ENCODE peak calls at places on chromosomes 11 and 22, in nine cellular contexts. Z, D, W, Q, R, F, G, Y and H are unnamed samples. For H3K27me3, the result is how much of the 10 kb centered on the place peaks cover.

GRCh38 chr11:62607729-62608128 is 4.8 kb downstream of the EML3 start:
- DNase-seq in W (no peak), G (no peak), Z (no peak), Y (no peak), F (no peak), R (no peak), D (no peak), Q (no peak), H (no peak)

GRCh38 chr11:19714387-19715363 is 2.0 kb downstream of the NAV2 start:
- DNase-seq in Y (peak), F (peak), Q (peak), Z (peak), D (peak), G (no peak), R (peak), W (no peak), H (peak)

GRCh38 chr11:36030707-36031365 is 87.0 kb downstream of the LDLRAD3 start:
- DNase-seq in Y (peak), W (peak), Q (no peak), R (peak), D (peak), F (no peak), Z (peak), G (no peak), H (no peak)

GRCh38 chr11:128759597-128759996 is 65.7 kb downstream of the FLI1 start:
- DNase-seq in D (peak), Y (peak), Q (no peak), Z (peak), G (no peak), F (no peak), R (no peak), W (no peak), H (no peak)

GRCh38 chr11:69422645-69423044 is 58.8 kb upstream of the LINC01488 start:
- DNase-seq in F (no peak), R (no peak), D (no peak), Y (no peak), Q (no peak), G (no peak), W (no peak), Z (no peak), H (peak)

GRCh38 chr22:45157907-45158306 is 5.8 kb upstream of the NUP50 start:
- DNase-seq in Y (peak), D (no peak), Q (no peak), W (no peak), G (no peak), R (peak), Z (no peak), F (no peak), H (no peak)

GRCh38 chr22:25987948-25988347 is 181.3 kb upstream of the SEZ6L start:
- DNase-seq in D (no peak), R (peak), Y (peak), W (peak), F (no peak), Z (no peak), G (no peak), Q (no peak), H (no peak)

GRCh38 chr11:69923196-69923595 is 104.0 kb upstream of the FGF3 start:
- DNase-seq in Y (no peak), Z (no peak), R (no peak), G (no peak), W (no peak), D (no peak), Q (no peak), F (no peak), H (peak)

GRCh38 chr11:2582958-2583604 is 116.7 kb downstream of the KCNQ1OT1 start:
- DNase-seq in D (no peak), G (peak), Q (peak), R (no peak), Y (no peak), Z (no peak), F (peak), W (peak), H (peak)

GRCh38 chr11:7281083-7281482 is 29.4 kb downstream of the SYT9 start:
- DNase-seq in Z (no peak), G (no peak), F (no peak), D (peak), R (no peak), Y (peak), W (no peak), Q (no peak), H (no peak)

GRCh38 chr22:24975813-24976341 is 23.4 kb downstream of the KIAA1671 start:
- DNase-seq in R (no peak), F (peak), W (peak), Z (peak), Q (no peak), G (no peak), D (peak), Y (no peak), H (no peak)

GRCh38 chr22:17581631-17582030 is 18.3 kb downstream of the SLC25A18 start:
- DNase-seq in Q (no peak), F (no peak), G (no peak), Y (no peak), D (no peak), W (no peak), R (no peak), Z (no peak), H (no peak)

GRCh38 chr11:73916435-73916834 is 34.4 kb upstream of the DNAJB13 start:
- DNase-seq in W (no peak), Z (no peak), Y (peak), D (no peak), R (no peak), F (no peak), G (no peak), Q (no peak), H (no peak)

GRCh38 chr11:20021771-20022362 is 138.4 kb downstream of the DBX1 start:
- DNase-seq in Q (no peak), F (no peak), D (no peak), R (no peak), W (no peak), Y (no peak), G (no peak), Z (peak), H (no peak)

GRCh38 chr11:14611939-14612338 is 31.7 kb upstream of the PDE3B start:
- DNase-seq in F (no peak), D (no peak), R (no peak), G (no peak), Q (no peak), Y (no peak), Z (no peak), W (no peak), H (no peak)

GRCh38 chr11:33329705-33330329 is 72.6 kb downstream of the HIPK3 start:
- DNase-seq in G (no peak), F (no peak), W (peak), R (peak), Q (no peak), Y (peak), D (peak), Z (peak), H (no peak)

GRCh38 chr11:13681470-13681869 is 13.0 kb downstream of the FAR1 start:
- DNase-seq in G (no peak), D (no peak), Y (no peak), R (no peak), F (no peak), Z (no peak), Q (no peak), W (no peak), H (no peak)

GRCh38 chr22:25666308-25666707 is 75.7 kb upstream of the MYO18B start:
- DNase-seq in Z (peak), W (peak), Q (no peak), G (peak), D (peak), F (peak), R (no peak), Y (peak), H (peak)

GRCh38 chr11:35524780-35525179 is 636 bp downstream of the PAMR1 start:
- DNase-seq in R (no peak), D (peak), W (no peak), Q (no peak), G (no peak), Z (peak), Y (no peak), F (no peak), H (no peak)

GRCh38 chr22:19799322-19800190 is 39.0 kb downstream of the TBX1 start:
- DNase-seq in Q (peak), F (peak), Z (peak), G (no peak), D (peak), W (peak), R (peak), Y (peak), H (no peak)

GRCh38 chr11:1199689-1200610 is 22.9 kb upstream of the MUC5B start:
- DNase-seq in R (peak), F (peak), Q (peak), G (no peak), D (no peak), Y (no peak), W (no peak), Z (no peak), H (peak)

GRCh38 chr11:1202154-1202775 is 20.6 kb upstream of the MUC5B start:
- DNase-seq in R (peak), G (no peak), F (peak), D (no peak), Q (peak), W (peak), Z (peak), Y (peak), H (peak)

GRCh38 chr11:1201395-1202153 is 21.3 kb upstream of the MUC5B start:
- DNase-seq in G (no peak), Q (no peak), D (no peak), F (no peak), Y (no peak), Z (no peak), R (no peak), W (no peak), H (no peak)

GRCh38 chr11:1198766-1199688 is 23.8 kb upstream of the MUC5B start:
- DNase-seq in Y (no peak), G (peak), F (peak), Z (no peak), D (no peak), Q (peak), W (no peak), R (peak), H (peak)

GRCh38 chr11:1200611-1201191 is 22.2 kb upstream of the MUC5B start:
- DNase-seq in Q (no peak), Z (no peak), G (no peak), F (peak), Y (no peak), R (no peak), W (no peak), D (no peak), H (peak)
- H3K27me3 ChIP-seq in Q (under half), Z (under half), G (under half), F (half or more), Y (under half), R (under half), W (under half), D (under half), H (half or more)

GRCh38 chr22:31726692-31727091 is 23.2 kb downstream of the PRR14L start:
- DNase-seq in D (no peak), R (no peak), Y (no peak), G (no peak), Q (no peak), W (no peak), F (no peak), Z (no peak), H (no peak)
- H3K4me3 ChIP-seq in D (no peak), R (no peak), Y (no peak), G (no peak), Q (no peak), W (no peak), F (no peak), Z (no peak), H (no peak)

GRCh38 chr11:44335052-44335894 is 25.3 kb upstream of the ALX4 start:
- DNase-seq in Z (no peak), F (no peak), G (no peak), W (no peak), D (no peak), Q (no peak), R (no peak), Y (no peak), H (no peak)
- H3K27me3 ChIP-seq in Z (half or more), F (half or more), G (under half), W (half or more), D (half or more), Q (under half), R (under half), Y (under half), H (half or more)

DNA sequence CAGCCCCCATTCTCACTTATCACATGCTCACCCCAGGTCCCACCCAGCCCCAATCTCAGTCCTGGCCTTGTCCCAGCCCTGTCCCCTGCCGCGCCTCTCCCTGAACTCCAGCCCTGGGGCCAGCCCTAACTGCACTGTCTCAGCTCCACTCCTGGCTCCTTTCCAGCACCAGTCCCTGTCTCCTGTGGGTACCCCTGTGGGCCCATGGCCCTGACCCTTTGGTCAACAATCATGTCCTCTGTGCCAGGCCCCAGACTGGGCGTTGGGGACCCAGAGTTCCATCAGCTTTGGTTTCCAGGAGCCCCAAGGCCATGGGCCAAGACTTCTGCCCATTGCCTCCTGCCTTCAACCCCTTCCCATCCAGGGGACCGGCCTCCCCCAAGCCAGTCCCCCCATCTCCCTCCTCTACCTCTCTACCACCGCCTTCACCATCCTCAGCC is 756 bp downstream of the SPI1 start:
- DNase-seq in R (peak), F (no peak), G (peak), Y (no peak), W (no peak), D (no peak), Z (no peak), Q (peak), H (peak)
- H3K4me3 ChIP-seq in R (no peak), F (peak), G (peak), Y (no peak), W (no peak), D (no peak), Z (no peak), Q (no peak), H (peak)